ENCODE peak calls at places on chromosomes 5 and 9, in five cellular contexts. K, I, O, R and S are unnamed samples.

GRCh38 chr5:72516916-72517315 is 9.7 kb upstream of the ZNF366 start:
- DNase-seq in K (no peak), I (no peak), O (no peak), R (no peak), S (no peak)

GRCh38 chr5:102670224-102670836 is 84.8 kb upstream of the PAM start:
- DNase-seq in K (no peak), I (no peak), O (peak; percentile 39), R (no peak), S (no peak)

GRCh38 chr9:129996161-129996849 is 46.7 kb downstream of the FNBP1 start:
- DNase-seq in K (no peak), I (no peak), O (no peak), R (no peak), S (no peak)

GRCh38 chr5:33032161-33033085 is 321.3 kb downstream of the NPR3 start:
- DNase-seq in K (no peak), I (peak; percentile 73), O (no peak), R (no peak), S (peak; percentile 51)

GRCh38 chr5:107428303-107428761 is 242.4 kb downstream of the EFNA5 start:
- DNase-seq in K (no peak), I (no peak), O (no peak), R (no peak), S (no peak)

GRCh38 chr9:76223749-76224340 is 170.4 kb downstream of the RFK start:
- DNase-seq in K (no peak), I (peak; percentile 77), O (no peak), R (no peak), S (no peak)

GRCh38 chr5:77329664-77330430 is 119.4 kb downstream of the PDE8B start:
- DNase-seq in K (no peak), I (no peak), O (no peak), R (no peak), S (no peak)

GRCh38 chr9:114852050-114852594 is 46.3 kb upstream of the TNFSF15 start:
- DNase-seq in K (no peak), I (peak; percentile 64), O (no peak), R (peak; percentile 51), S (no peak)

GRCh38 chr5:131521252-131521651 is 113.8 kb downstream of the RAPGEF6 start:
- DNase-seq in K (no peak), I (peak; percentile 90), O (peak; percentile 9), R (no peak), S (no peak)

GRCh38 chr9:92749071-92749933 is 15.3 kb downstream of the BICD2 start:
- DNase-seq in K (no peak), I (no peak), O (no peak), R (no peak), S (peak; percentile 75)

GRCh38 chr5:23994581-23995370 is 487.4 kb downstream of the PRDM9 start:
- DNase-seq in K (no peak), I (no peak), O (peak; percentile 6), R (no peak), S (no peak)

GRCh38 chr5:51225671-51226419 is 157.4 kb upstream of the ISL1 start:
- DNase-seq in K (no peak), I (no peak), O (no peak), R (no peak), S (no peak)

GRCh38 chr5:157026789-157027424 is 32.0 kb downstream of the HAVCR1 start:
- DNase-seq in K (no peak), I (no peak), O (peak; percentile 38), R (no peak), S (no peak)

GRCh38 chr5:8686707-8687106 is 817.8 kb downstream of the MTRR start:
- DNase-seq in K (no peak), I (peak; percentile 47), O (no peak), R (no peak), S (no peak)

GRCh38 chr9:13759624-13760023 is 480.1 kb upstream of the MPDZ start:
- DNase-seq in K (no peak), I (no peak), O (no peak), R (no peak), S (no peak)

GRCh38 chr9:13756943-13757342 is 477.5 kb upstream of the MPDZ start:
- DNase-seq in K (no peak), I (no peak), O (no peak), R (no peak), S (no peak)

GRCh38 chr9:13758876-13759275 is 479.4 kb upstream of the MPDZ start:
- DNase-seq in K (no peak), I (no peak), O (no peak), R (no peak), S (peak; percentile 61)

DNA sequence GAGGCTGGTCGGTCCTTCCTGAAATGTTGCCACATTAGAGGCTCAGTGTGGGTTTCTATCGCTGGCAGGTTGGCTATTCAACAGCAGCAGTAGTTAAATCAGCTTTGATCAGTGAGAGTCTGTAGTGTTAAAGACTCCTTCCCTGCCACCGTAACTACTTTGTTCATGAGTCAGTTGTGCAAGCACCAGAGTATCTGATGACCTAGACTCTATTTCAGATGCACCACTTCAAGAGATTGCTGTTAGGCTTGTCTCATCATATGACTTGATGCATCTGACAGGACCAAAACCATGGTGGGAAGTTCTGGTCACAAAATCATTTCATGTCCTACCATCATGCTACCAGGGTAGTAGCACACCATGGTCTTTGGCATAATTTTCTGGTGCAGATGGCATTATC is 482.7 kb upstream of the MPDZ start:
- DNase-seq in K (no peak), I (no peak), O (no peak), R (no peak), S (no peak)
- H3K9me3 ChIP-seq in K (no peaks in the 10 kb centered on the region), I (no peaks in the 10 kb centered on the region), O (no peaks in the 10 kb centered on the region), R (no peaks in the 10 kb centered on the region), S (no peaks in the 10 kb centered on the region)

DNA sequence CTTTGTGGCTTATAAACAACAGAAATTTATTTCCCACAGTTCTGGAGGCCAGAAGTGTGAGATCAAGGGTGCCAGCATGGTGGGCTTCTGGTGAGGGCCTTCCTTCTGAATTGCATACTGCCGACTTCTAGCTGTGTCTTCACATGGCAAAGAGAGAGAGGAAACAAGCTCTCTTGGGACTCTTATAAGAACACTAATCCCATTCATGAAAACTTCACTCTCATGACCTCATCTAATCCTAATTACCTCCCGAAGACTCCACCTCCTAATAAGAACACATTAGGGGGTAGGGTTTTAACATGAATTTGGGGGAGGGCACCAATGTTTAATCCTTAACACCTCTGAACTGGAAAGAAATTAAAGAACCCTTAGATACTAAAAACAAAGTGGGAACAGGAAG is 75.9 kb upstream of the MINAR2 start:
- DNase-seq in K (no peak), I (no peak), O (no peak), R (no peak), S (no peak)
- H3K4me3 ChIP-seq in K (no peak overlapping the region), I (no peak overlapping the region), O (no peak overlapping the region), R (no peak overlapping the region), S (no peak overlapping the region)

DNA sequence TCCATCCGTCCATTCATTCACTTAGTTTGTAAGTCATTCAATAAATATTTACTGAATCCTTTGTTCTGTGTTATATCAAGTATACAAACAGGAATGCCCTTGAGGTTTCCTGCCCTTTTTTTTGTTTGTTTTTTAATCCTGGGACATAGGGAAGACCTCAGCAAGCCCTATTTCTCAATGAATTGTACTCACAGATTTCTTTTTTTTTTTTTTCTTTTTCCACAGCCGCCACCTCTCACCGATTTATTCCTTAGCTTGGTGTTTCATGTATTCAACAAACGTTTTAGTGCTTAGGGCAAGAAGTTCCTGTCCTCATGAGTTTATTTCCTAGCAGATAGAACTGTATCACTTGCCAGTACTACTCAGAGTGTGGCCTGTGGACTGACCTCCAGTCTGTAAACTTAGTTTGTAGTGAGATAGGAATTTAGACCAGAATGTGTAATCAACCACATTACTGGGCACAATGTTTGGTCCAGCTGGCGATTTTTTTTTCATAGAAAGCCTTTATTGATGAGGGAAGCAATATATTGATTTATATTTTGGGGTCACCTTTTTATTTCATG is 35.4 kb upstream of the C5orf47 start:
- DNase-seq in K (no peak), I (peak; percentile 87), O (peak; percentile 37), R (no peak), S (no peak)
- H3K9me3 ChIP-seq in K (no peaks in the 10 kb centered on the region), I (no peaks in the 10 kb centered on the region), O (no peaks in the 10 kb centered on the region), R (no peaks in the 10 kb centered on the region), S (no peaks in the 10 kb centered on the region)

GRCh38 chr5:181258576-181258975 is 2.4 kb downstream of the TRIM52 start:
- DNase-seq in K (no peak), I (no peak), O (no peak), R (no peak), S (no peak)
- H3K4me3 ChIP-seq in K (peak overlapping the region; percentile 92), I (peak overlapping the region; percentile 26), O (no peak overlapping the region), R (peak overlapping the region; percentile 86), S (peak overlapping the region; percentile 89)

DNA sequence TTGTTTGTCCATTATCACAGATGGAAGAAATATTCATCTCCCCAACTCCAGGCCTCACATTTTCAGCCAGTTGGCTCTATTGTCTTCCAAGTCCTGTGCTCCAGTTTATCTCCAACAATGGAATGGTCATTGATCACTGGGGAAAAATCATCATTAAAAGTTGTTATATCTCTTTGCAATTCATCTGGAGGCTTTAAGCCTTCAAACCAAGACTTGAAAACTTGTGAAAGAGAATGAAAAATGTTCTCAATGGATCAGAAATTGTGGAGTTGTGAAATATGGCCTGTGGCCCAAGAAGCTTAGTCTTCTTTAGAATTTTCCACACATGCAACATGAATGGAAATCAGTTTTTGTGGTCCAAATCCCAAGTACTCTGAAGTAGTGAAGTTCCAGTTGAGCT is 569.6 kb downstream of the EBF1 start:
- DNase-seq in K (no peak), I (no peak), O (no peak), R (no peak), S (no peak)
- H3K9me3 ChIP-seq in K (no peaks in the 10 kb centered on the region), I (no peaks in the 10 kb centered on the region), O (no peaks in the 10 kb centered on the region), R (no peaks in the 10 kb centered on the region), S (no peaks in the 10 kb centered on the region)

DNA sequence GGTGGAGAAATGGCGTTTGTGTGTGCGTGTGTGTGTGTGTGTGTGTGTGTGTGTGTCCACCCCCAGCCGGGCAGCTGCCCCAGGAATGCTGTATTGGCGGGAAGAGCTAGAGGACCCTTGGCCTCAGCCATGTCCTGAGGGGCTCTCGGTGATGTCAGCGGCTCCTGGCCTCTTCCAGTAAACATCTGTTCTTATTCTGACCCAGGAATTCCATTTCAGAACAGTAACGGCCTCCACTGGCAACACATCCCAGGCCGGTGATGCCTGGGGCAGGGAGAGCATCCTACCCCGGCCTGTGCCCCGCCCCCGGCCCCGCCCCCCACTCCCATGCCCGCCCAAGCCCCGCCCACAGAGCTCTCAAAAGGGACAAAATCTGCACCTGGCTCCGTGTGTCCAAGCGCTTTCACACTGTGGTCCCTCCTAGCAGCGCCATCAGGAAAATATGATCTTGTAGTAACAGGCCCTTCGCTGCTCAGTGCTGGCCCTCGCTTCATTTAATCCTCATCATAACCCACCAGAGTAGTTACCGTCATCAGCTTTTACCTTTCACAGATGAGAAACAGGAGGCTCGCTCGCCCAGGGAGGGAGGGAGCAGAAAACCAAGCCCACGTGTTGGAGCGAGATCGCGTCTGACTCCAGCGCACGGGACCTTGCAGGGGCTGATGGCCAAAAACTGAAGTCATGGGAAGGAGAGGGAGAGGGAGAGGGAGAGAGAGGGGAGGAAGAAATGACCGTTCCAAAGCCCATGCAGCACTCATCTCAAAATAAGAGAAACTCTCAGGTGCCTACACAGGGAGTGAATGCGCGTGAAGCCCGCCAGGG is 18.9 kb downstream of the ADAMTS2 start:
- DNase-seq in K (peak; percentile 28), I (peak; percentile 58), O (no peak), R (peak; percentile 41), S (peak; percentile 93)
- H3K4me3 ChIP-seq in K (no peak overlapping the region), I (no peak overlapping the region), O (no peak overlapping the region), R (no peak overlapping the region), S (no peak overlapping the region)

DNA sequence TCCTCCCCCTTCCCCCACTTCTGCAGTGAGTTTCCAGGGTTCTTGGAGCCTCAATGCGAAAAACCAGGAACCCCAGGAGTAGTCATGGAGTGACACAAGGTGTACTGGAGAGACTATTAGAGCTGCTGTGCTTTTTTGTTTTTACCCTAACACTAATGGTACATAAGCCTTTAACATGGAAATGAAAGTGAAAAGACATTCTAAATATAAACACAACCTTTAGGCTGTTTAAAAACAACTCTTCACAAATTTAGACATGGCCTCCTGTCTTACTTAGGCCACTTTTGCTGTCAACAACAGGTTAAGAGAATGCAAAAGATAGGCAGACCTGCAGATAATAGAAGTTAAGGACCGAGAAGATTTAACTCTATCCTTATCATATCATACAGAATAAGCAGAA is 232.2 kb downstream of the DENND1A start:
- DNase-seq in K (no peak), I (no peak), O (no peak), R (no peak), S (no peak)
- H3K9me3 ChIP-seq in K (no peaks in the 10 kb centered on the region), I (peaks cover 5% of the 10 kb centered on the region), O (peaks cover 7% of the 10 kb centered on the region), R (peaks cover 13% of the 10 kb centered on the region), S (no peaks in the 10 kb centered on the region)